ENCODE peak calls at places on chromosome 4, in nine cellular contexts. D, H, X, L, G, B, I, A and J are unnamed samples.

GRCh38 chr4:1882850-1883271 is 11.7 kb downstream of the NSD2 start:
- DNase-seq in D (no peak), H (no peak), X (peak), L (no peak), G (no peak), B (no peak), I (no peak), A (no peak), J (no peak)

GRCh38 chr4:149638073-149638472 is 177.6 kb downstream of the IQCM start:
- DNase-seq in D (peak), H (no peak), X (no peak), L (no peak), G (no peak), B (no peak), I (no peak), A (no peak), J (no peak)

GRCh38 chr4:40185830-40186664 is 10.8 kb upstream of the RHOH start:
- DNase-seq in D (peak), H (no peak), X (no peak), L (no peak), G (no peak), B (no peak), I (no peak), A (no peak), J (no peak)

GRCh38 chr4:168631241-168632151 is 134.6 kb downstream of the PALLD start:
- DNase-seq in D (peak), H (peak), X (peak), L (no peak), G (peak), B (no peak), I (peak), A (no peak), J (no peak)

GRCh38 chr4:100170986-100171385 is 19.3 kb downstream of the DDIT4L start:
- DNase-seq in D (no peak), H (no peak), X (no peak), L (no peak), G (no peak), B (peak), I (no peak), A (no peak), J (no peak)

GRCh38 chr4:17707671-17708070 is 73.8 kb downstream of the FAM184B start:
- DNase-seq in D (no peak), H (no peak), X (no peak), L (no peak), G (no peak), B (no peak), I (no peak), A (no peak), J (no peak)

GRCh38 chr4:38782452-38783108 is at the start of gene TLR10:
- DNase-seq in D (peak), H (peak), X (peak), L (peak), G (peak), B (peak), I (peak), A (peak), J (no peak)

GRCh38 chr4:21742326-21742725 is 206.2 kb downstream of the KCNIP4 start:
- DNase-seq in D (no peak), H (no peak), X (no peak), L (no peak), G (no peak), B (no peak), I (no peak), A (no peak), J (no peak)

GRCh38 chr4:76212851-76213414 is 691 bp downstream of the SCARB2 start:
- DNase-seq in D (peak), H (no peak), X (no peak), L (peak), G (no peak), B (no peak), I (no peak), A (no peak), J (peak)

GRCh38 chr4:113331811-113332210 is 282.4 kb downstream of the ANK2 start:
- DNase-seq in D (no peak), H (no peak), X (no peak), L (no peak), G (no peak), B (no peak), I (no peak), A (no peak), J (no peak)

GRCh38 chr4:88705223-88705622 is 7.6 kb upstream of the NAP1L5 start:
- DNase-seq in D (no peak), H (no peak), X (no peak), L (no peak), G (no peak), B (no peak), I (no peak), A (no peak), J (no peak)
- H3K27ac ChIP-seq in D (no peak), H (no peak), X (no peak), L (no peak), G (no peak), B (no peak), I (no peak), A (no peak), J (peak)

DNA sequence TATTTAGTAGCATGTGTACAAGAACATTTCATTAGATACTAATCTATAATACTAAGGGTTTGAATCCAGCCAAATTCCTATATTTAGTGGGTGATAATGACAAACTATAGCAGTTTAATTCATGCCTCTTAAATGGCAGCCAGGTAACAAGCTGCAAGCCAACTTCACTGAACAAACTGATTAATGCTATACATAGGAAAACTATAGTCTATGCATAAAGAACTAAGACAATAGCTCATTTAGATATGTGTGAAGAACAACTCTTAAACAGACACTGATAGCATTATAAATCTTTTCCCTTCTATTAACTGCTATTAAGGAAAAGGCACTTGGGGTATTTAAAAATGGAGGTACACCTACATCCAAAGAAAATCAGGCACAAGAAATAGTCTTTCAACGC is 19.1 kb downstream of the ACSL1 start:
- DNase-seq in D (no peak), H (no peak), X (no peak), L (no peak), G (no peak), B (no peak), I (no peak), A (no peak), J (no peak)
- H3K27ac ChIP-seq in D (no peak), H (no peak), X (peak), L (no peak), G (no peak), B (no peak), I (peak), A (no peak), J (no peak)

GRCh38 chr4:147017081-147017480 is 71.4 kb upstream of the TTC29 start:
- DNase-seq in D (peak), H (no peak), X (no peak), L (no peak), G (no peak), B (no peak), I (no peak), A (no peak), J (no peak)
- H3K27ac ChIP-seq in D (no peak), H (no peak), X (no peak), L (no peak), G (no peak), B (no peak), I (no peak), A (no peak), J (no peak)

DNA sequence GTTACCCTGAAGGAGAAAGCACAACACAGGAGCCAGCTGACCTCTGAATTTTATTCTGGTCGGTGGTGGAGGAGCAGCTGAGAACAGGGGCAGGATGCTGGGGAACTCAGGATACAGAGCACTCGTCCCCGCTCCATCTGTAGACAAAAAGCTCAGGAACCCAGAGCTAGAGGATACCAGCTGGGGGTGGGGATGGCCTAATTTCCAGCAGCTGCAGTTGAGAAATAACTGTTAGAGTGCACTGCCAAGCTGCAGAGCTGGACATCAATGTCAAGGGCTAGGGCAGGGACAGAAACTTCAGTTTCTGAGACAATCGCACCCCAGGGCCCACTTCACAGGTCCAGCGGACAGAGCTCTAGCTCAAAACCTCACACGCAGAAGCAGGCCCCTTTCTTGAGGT is 122.1 kb upstream of the GUCY1A1 start:
- DNase-seq in D (no peak), H (no peak), X (peak), L (no peak), G (no peak), B (no peak), I (no peak), A (no peak), J (no peak)
- H3K27ac ChIP-seq in D (no peak), H (no peak), X (no peak), L (no peak), G (no peak), B (no peak), I (no peak), A (no peak), J (no peak)

DNA sequence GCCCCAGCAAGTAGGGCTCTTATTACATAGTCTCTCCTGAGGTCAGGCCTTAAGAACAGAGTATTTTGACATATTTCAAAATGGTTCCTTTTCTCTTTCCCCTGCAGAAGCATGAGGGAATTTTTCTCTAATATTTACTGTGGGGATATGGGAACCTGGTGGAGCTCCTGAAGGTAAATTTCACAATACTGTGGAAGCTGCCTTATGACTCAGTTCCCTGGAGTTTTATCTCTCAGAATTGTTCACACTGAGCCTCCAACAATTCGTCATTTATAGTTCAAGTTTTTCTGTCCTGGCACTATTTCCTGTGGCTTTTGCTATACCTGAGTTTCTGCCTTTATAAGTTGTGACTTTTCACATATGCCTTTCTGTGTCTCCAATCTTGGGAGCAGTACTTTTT is 607.2 kb upstream of the NDST4 start:
- DNase-seq in D (no peak), H (no peak), X (no peak), L (no peak), G (no peak), B (no peak), I (no peak), A (no peak), J (no peak)
- H3K27ac ChIP-seq in D (no peak), H (no peak), X (no peak), L (no peak), G (no peak), B (no peak), I (no peak), A (no peak), J (no peak)

DNA sequence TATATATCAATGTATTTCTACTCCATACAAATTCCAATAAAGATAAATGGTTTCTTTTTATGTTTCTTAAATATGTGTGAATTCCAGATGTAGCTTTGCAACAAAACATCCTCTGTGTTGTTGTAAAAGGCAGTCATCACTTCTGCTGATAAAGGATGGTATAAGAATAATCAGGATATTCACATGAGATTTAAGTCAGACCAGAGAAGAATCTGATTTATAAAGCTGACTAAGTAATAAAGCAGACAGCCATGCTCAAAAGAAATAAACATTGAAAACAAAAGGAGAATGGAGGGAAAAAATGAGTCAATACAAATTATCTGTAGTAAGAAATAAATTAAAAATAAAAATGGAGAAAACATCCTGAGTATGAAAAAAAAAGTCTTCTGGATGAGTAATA is 27.0 kb upstream of the SLC7A11 start:
- DNase-seq in D (peak), H (no peak), X (no peak), L (no peak), G (no peak), B (no peak), I (no peak), A (no peak), J (no peak)
- H3K27ac ChIP-seq in D (no peak), H (no peak), X (no peak), L (no peak), G (no peak), B (no peak), I (no peak), A (no peak), J (no peak)

GRCh38 chr4:128718793-128719192 is 90.7 kb upstream of the JADE1 start:
- DNase-seq in D (peak), H (no peak), X (no peak), L (no peak), G (no peak), B (no peak), I (no peak), A (no peak), J (no peak)

GRCh38 chr4:128720270-128720669 is 89.2 kb upstream of the JADE1 start:
- DNase-seq in D (no peak), H (no peak), X (no peak), L (no peak), G (no peak), B (no peak), I (no peak), A (no peak), J (no peak)

GRCh38 chr4:128711361-128711760 is 98.1 kb upstream of the JADE1 start:
- DNase-seq in D (no peak), H (no peak), X (no peak), L (no peak), G (no peak), B (no peak), I (no peak), A (no peak), J (no peak)

GRCh38 chr4:128716325-128716724 is 93.2 kb upstream of the JADE1 start:
- DNase-seq in D (peak), H (peak), X (peak), L (no peak), G (no peak), B (no peak), I (no peak), A (no peak), J (no peak)

GRCh38 chr4:128715616-128716015 is 93.9 kb upstream of the JADE1 start:
- DNase-seq in D (peak), H (no peak), X (no peak), L (no peak), G (no peak), B (no peak), I (no peak), A (no peak), J (no peak)
- H3K27ac ChIP-seq in D (no peak), H (no peak), X (no peak), L (no peak), G (no peak), B (no peak), I (no peak), A (no peak), J (no peak)

DNA sequence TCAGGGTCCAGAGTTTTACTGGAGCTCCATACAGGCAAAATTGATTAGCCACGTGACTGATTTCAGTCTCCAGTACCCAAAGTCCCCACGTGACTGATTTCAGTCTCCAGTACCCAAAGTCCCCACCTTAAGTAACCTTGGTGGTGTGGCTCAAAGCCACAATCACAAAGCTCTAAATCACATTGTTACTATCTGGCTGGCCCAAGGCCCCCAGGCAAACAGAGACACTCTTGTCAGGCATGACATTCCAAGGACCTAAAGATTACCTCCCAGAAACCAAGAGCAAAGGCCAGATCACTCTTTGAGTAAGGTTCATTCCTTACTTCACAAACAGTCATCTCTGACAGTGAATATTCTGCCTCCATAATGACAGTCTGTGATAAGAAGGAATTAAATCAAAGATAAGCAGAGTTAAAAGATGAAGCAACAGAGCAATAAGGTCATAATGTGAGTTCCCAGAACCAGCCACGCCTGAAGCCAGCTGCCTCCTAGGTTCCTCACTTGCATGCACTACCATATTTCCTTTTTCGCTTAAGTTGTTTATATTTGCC is 78.5 kb downstream of the ANXA3 start:
- DNase-seq in D (no peak), H (peak), X (no peak), L (no peak), G (no peak), B (peak), I (peak), A (no peak), J (no peak)
- H3K27ac ChIP-seq in D (no peak), H (peak), X (no peak), L (no peak), G (no peak), B (no peak), I (no peak), A (no peak), J (no peak)

DNA sequence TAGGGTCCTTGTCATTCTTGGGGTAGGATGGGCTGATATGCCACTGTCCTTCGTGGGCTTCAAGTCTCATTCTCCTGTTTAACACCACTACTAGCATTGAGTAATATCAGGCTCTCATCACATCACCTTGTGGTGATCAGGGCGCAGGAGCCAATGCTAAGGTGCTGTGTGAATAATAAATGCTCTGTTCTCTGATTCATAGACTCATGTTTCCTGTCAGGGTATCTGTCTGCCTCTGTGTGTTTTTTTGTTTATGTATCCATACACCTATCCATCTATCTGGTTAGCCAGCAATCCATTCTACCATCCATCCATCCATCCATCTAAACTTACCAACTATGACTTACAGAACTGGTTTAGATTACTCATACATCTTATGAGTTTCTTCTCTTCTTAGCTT is 525.1 kb upstream of the ATOH1 start:
- DNase-seq in D (no peak), H (no peak), X (no peak), L (no peak), G (no peak), B (no peak), I (no peak), A (no peak), J (no peak)
- H3K27ac ChIP-seq in D (no peak), H (no peak), X (no peak), L (no peak), G (no peak), B (no peak), I (no peak), A (no peak), J (no peak)

GRCh38 chr4:34323549-34324325 is 1920.6 kb downstream of the ARAP2 start:
- DNase-seq in D (peak), H (no peak), X (no peak), L (no peak), G (no peak), B (no peak), I (no peak), A (no peak), J (no peak)

GRCh38 chr4:34328939-34329338 is 1915.4 kb downstream of the ARAP2 start:
- DNase-seq in D (no peak), H (no peak), X (no peak), L (no peak), G (no peak), B (no peak), I (no peak), A (no peak), J (no peak)
- H3K27ac ChIP-seq in D (no peak), H (no peak), X (no peak), L (no peak), G (no peak), B (no peak), I (no peak), A (no peak), J (no peak)